ENCODE peak calls at places on chromosomes 12 and 14, in seven cellular contexts. D, H, N, P, W, U and M are unnamed samples.

GRCh38 chr12:125069616-125070015 is 4.4 kb downstream of the AACS start:
- DNase-seq in D (no peak), H (no peak), N (no peak), P (no peak), W (no peak), U (no peak), M (no peak)

GRCh38 chr12:30026621-30027234 is 243.0 kb upstream of the TMTC1 start:
- DNase-seq in D (no peak), H (peak), N (no peak), P (peak), W (peak), U (no peak), M (no peak)

GRCh38 chr12:1583421-1584078 is 10.8 kb downstream of the FBXL14 start:
- DNase-seq in D (peak), H (no peak), N (peak), P (peak), W (peak), U (peak), M (peak)

GRCh38 chr14:31395572-31396205 is 24.7 kb downstream of the HEATR5A start:
- DNase-seq in D (no peak), H (no peak), N (no peak), P (no peak), W (no peak), U (no peak), M (no peak)

GRCh38 chr14:68553326-68553725 is 239.5 kb downstream of the ZFP36L1 start:
- DNase-seq in D (peak), H (no peak), N (no peak), P (no peak), W (no peak), U (no peak), M (no peak)

GRCh38 chr14:97280526-97280925 is 483.3 kb downstream of the VRK1 start:
- DNase-seq in D (no peak), H (peak), N (no peak), P (peak), W (no peak), U (no peak), M (no peak)

GRCh38 chr14:68177728-68178127 is 358.1 kb downstream of the RAD51B start:
- DNase-seq in D (peak), H (no peak), N (no peak), P (peak), W (no peak), U (no peak), M (no peak)

GRCh38 chr12:67035121-67035520 is 234.0 kb upstream of the CAND1 start:
- DNase-seq in D (no peak), H (no peak), N (no peak), P (no peak), W (no peak), U (no peak), M (no peak)

GRCh38 chr12:50822082-50822481 is 20.6 kb upstream of the TMPRSS12 start:
- DNase-seq in D (no peak), H (no peak), N (no peak), P (no peak), W (no peak), U (no peak), M (no peak)

GRCh38 chr12:45547822-45548221 is 181.7 kb upstream of the ARID2 start:
- DNase-seq in D (no peak), H (no peak), N (no peak), P (peak), W (peak), U (no peak), M (no peak)

GRCh38 chr12:47799357-47799955 is 20.2 kb downstream of the HDAC7 start:
- DNase-seq in D (no peak), H (no peak), N (no peak), P (no peak), W (no peak), U (no peak), M (no peak)

GRCh38 chr14:29144598-29144997 is 378.0 kb downstream of the FOXG1 start:
- DNase-seq in D (no peak), H (no peak), N (no peak), P (peak), W (peak), U (no peak), M (no peak)

DNA sequence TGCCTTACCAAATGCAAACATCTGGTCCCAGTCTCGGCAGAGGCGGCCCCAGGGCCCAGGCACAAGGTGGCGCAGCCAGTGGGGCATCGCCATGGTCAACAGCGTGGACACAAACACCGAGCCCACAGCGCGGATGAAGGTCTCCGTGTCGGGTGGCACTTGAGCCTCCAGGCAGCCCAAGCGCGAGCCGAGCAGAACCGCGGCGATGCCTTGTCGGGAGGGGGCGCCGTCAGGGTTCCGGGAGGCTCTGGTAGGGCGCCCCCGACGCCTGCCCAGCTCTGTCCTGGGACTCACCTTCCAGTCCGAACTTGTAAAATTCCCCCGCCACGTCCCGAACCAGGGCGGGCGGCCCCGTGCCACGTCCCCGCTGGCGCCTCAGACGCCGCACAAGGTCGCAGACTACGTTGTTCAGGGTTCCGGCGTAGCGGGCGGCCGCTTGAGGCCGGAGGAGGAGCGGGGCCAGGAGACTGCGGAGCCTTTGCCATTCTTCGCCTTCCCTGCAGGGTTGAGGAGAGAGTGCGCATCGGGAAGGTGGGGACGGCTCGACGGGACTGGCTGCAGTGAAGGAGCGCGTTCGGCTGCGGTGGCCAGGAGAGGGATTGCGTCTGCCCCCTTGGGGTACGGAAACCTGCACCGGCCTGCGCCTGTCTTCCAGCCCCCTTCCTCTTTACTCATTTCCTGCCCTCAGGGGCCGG is 1.7 kb downstream of the CYP27B1 start:
- DNase-seq in D (peak), H (no peak), N (peak), P (peak), W (no peak), U (peak), M (peak)
- TF ChIP-seq CTCF in D (peak), H (peak), N (no peak), P (peak), W (peak), U (peak), M (peak)

GRCh38 chr14:103611215-103611614 is 17.8 kb upstream of the KLC1 start:
- DNase-seq in D (no peak), H (no peak), N (no peak), P (no peak), W (no peak), U (no peak), M (no peak)

GRCh38 chr14:103604620-103605019 is 24.4 kb upstream of the KLC1 start:
- DNase-seq in D (no peak), H (no peak), N (no peak), P (no peak), W (no peak), U (no peak), M (no peak)

GRCh38 chr14:103607822-103608221 is 21.2 kb upstream of the KLC1 start:
- DNase-seq in D (no peak), H (no peak), N (no peak), P (no peak), W (no peak), U (no peak), M (no peak)

DNA sequence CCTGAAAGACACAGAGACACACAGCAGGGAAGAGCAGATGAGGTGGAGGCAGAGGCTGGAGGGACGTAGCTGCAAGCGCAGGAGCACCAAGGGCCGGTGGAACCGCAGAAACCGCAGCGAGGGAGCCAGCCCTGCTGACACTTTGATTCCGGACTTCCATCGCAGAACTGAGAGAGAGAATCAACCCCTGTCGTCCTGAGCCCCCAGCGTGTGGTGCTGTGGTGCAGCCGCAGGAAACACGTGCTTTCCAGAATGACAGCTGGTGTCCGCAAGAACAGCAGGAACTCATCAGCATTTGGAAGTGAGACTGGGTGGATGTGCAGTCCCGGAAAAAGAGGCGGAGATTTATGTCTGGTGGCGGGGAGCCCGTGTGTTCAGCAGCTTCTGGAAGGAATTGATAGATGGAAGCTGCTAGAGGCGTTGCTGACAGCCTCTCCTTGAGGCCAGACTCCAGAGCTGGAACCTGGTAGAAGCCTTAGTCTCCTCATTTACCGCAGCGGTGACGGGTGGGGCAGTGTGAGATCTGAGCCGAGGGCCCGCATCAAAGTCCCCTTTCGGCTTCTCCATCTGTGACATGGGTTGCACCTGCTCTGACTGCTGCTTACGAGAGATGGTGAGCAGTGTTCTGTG is 21.9 kb upstream of the KLC1 start:
- DNase-seq in D (peak), H (no peak), N (peak), P (peak), W (peak), U (no peak), M (peak)
- TF ChIP-seq CTCF in D (no peak), H (no peak), N (no peak), P (peak), W (peak), U (peak), M (no peak)

GRCh38 chr12:96206957-96207356 is 12.8 kb downstream of the ELK3 start:
- DNase-seq in D (no peak), H (no peak), N (no peak), P (no peak), W (no peak), U (no peak), M (no peak)

GRCh38 chr12:96211989-96212388 is 17.8 kb downstream of the ELK3 start:
- DNase-seq in D (no peak), H (no peak), N (no peak), P (no peak), W (no peak), U (no peak), M (no peak)

GRCh38 chr12:96210376-96211055 is 16.3 kb downstream of the ELK3 start:
- DNase-seq in D (no peak), H (no peak), N (no peak), P (no peak), W (no peak), U (no peak), M (no peak)

GRCh38 chr12:96208346-96208745 is 14.2 kb downstream of the ELK3 start:
- DNase-seq in D (no peak), H (no peak), N (no peak), P (peak), W (peak), U (no peak), M (no peak)

GRCh38 chr12:96208801-96209534 is 14.8 kb downstream of the ELK3 start:
- DNase-seq in D (no peak), H (no peak), N (no peak), P (no peak), W (no peak), U (no peak), M (no peak)
- TF ChIP-seq CTCF in D (no peak), H (peak), N (no peak), P (peak), W (peak), U (no peak), M (no peak)

DNA sequence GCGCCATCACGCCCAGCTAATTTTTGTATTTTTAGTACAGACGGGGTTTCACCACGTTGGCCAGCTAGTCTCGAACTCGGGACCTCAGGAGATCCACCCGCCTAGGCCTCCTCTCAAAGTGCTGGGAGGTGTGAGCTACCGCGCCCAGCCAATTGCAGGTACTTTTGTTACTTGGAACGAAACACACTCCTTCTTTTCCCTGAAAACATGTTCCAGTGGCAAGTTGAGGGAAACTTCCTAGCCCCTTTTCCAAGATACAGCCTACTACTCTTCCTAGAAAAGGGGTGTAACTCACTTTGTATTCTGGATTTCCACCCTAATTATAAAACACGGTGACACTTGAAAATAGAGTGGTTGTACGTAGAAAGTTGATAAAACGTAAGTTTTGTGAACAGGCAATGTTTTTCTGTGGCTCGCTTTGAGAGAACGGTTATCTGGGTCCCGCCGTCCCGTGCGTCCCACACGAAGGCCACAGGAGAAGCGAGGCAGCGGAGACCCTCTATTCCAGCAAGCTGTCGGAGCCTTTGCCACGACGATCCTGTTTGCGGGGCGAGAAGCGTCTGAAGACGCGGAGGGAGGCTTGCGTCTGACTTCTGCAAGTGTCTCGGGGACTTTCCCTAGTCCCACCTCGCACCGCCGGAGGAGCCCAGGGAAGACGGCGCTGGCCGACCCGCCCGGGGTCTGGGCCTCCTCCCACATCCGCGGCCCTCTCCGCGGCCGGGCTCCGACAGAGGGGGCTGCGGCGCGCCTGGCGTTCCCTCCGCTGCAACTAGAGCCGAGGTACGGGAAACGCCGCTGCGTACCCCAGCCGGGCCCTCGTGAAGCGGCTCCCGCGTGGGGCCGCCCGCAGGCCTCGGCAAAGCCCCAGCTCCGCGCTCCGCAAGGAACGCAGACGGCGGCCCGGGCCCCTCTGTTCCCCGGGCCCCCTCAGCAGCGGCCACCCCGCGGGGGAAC is 745 bp downstream of the CDCA4 start:
- DNase-seq in D (peak), H (no peak), N (peak), P (no peak), W (peak), U (no peak), M (peak)
- TF ChIP-seq CTCF in D (no peak), H (peak), N (no peak), P (no peak), W (no peak), U (peak), M (no peak)